ENCODE peak calls at places on chromosomes 3 and 15, in ten cellular contexts. G is AG20443; P is GM23338; I is activated CD4-positive, alpha-beta T cell treated with anti-CD3 and anti-CD28 coated beads, Interleukin-2, amount 50 U/mL, for 1 hour; L is EH; T is GDM1; R is astrocyte; B is uterus; D is activated gamma-delta T cell treated with Interleukin-2 at 50 U/mL for 16 hours; N is CD4-positive, alpha-beta T cell. S is an unnamed sample.

GRCh38 chr3:125103406-125103805 is 47.6 kb upstream of the HEG1 start:
- DNase-seq in L (no peak), D (no peak), B (no peak), I (no peak), N (no peak), T (no peak), P (no peak), R (no peak), G (no peak), S (no peak)

GRCh38 chr15:88337993-88338392 is 81.5 kb upstream of the NTRK3 start:
- DNase-seq in T (no peak), L (peak), P (peak), R (no peak), B (no peak), N (no peak), G (no peak), I (no peak), D (no peak), S (no peak)

GRCh38 chr15:23038741-23039150 is 623 bp downstream of the TUBGCP5 start:
- DNase-seq in D (no peak), B (no peak), L (peak), N (no peak), R (peak), T (no peak), I (no peak), P (no peak), G (no peak), S (no peak)

GRCh38 chr3:69012111-69012835 is 1.2 kb downstream of the EOGT start:
- DNase-seq in B (peak), G (peak), N (no peak), I (no peak), P (peak), R (peak), L (peak), D (no peak), T (no peak), S (no peak)

GRCh38 chr15:78955355-78955754 is 10.5 kb upstream of the CTSH start:
- DNase-seq in P (no peak), L (no peak), R (no peak), B (no peak), T (no peak), N (no peak), G (no peak), I (no peak), D (no peak), S (no peak)

GRCh38 chr3:27025718-27026117 is 343.5 kb downstream of the NEK10 start:
- DNase-seq in N (no peak), I (no peak), R (no peak), L (no peak), P (peak), G (no peak), B (no peak), D (no peak), T (no peak), S (no peak)

GRCh38 chr3:63707731-63708130 is 55.3 kb downstream of the SNTN start:
- DNase-seq in I (no peak), G (no peak), R (no peak), N (no peak), D (no peak), L (no peak), T (no peak), P (no peak), B (no peak), S (no peak)

GRCh38 chr15:63372018-63372705 is 9.5 kb downstream of the CA12 start:
- DNase-seq in I (no peak), P (no peak), G (peak), L (peak), R (peak), B (peak), D (no peak), T (peak), N (no peak), S (no peak)

GRCh38 chr3:134463676-134464611 is 21.8 kb downstream of the ANAPC13 start:
- DNase-seq in G (peak), D (no peak), I (no peak), B (peak), P (peak), R (peak), T (no peak), N (no peak), L (peak), S (no peak)

GRCh38 chr3:65587650-65588439 is 450.9 kb downstream of the MAGI1 start:
- DNase-seq in N (no peak), D (no peak), I (no peak), L (no peak), G (no peak), T (no peak), R (no peak), P (peak), B (no peak), S (no peak)

GRCh38 chr3:123380261-123380660 is 68.6 kb downstream of the ADCY5 start:
- DNase-seq in N (no peak), I (no peak), R (no peak), T (no peak), P (no peak), L (no peak), D (no peak), G (no peak), B (no peak), S (no peak)